ENCODE peak calls at places on chromosomes 7 and 10, in seven cellular contexts. D, K, F, V, L, I and A are unnamed samples.

GRCh38 chr7:102913846-102914245 is 1.0 kb downstream of the LRRC17 start:
- DNase-seq in D (no peak), K (no peak), F (peak; percentile 44), V (no peak), L (no peak), I (no peak), A (no peak)

GRCh38 chr10:62817120-62817762 is 1.1 kb upstream of the EGR2 start:
- DNase-seq in D (no peak), K (peak; percentile 37), F (peak; percentile 65), V (peak; percentile 35), L (no peak), I (no peak), A (peak; percentile 17)

GRCh38 chr7:157997080-157997440 is 590.6 kb downstream of the PTPRN2 start:
- DNase-seq in D (no peak), K (no peak), F (no peak), V (no peak), L (no peak), I (no peak), A (no peak)

GRCh38 chr7:31418928-31419327 is 78.4 kb upstream of the NEUROD6 start:
- DNase-seq in D (no peak), K (no peak), F (no peak), V (no peak), L (no peak), I (no peak), A (no peak)

GRCh38 chr10:44974628-44975431 is 3.8 kb downstream of the DEPP1 start:
- DNase-seq in D (peak; percentile 41), K (peak; percentile 64), F (peak; percentile 57), V (peak; percentile 75), L (no peak), I (peak; percentile 60), A (no peak)

GRCh38 chr7:32588657-32589056 is 93.4 kb downstream of the AVL9 start:
- DNase-seq in D (no peak), K (no peak), F (peak; percentile 90), V (no peak), L (no peak), I (peak; percentile 67), A (no peak)

GRCh38 chr7:98236366-98237185 is 15.5 kb downstream of the TECPR1 start:
- DNase-seq in D (no peak), K (no peak), F (no peak), V (no peak), L (no peak), I (no peak), A (no peak)

GRCh38 chr10:70337201-70337651 is 45.2 kb downstream of the LRRC20 start:
- DNase-seq in D (no peak), K (no peak), F (peak; percentile 14), V (peak; percentile 16), L (no peak), I (no peak), A (no peak)

GRCh38 chr7:151483700-151483960 is 36.1 kb downstream of the RHEB start:
- DNase-seq in D (no peak), K (no peak), F (no peak), V (no peak), L (no peak), I (no peak), A (no peak)

GRCh38 chr7:117612637-117613036 is 132.8 kb downstream of the CFTR start:
- DNase-seq in D (no peak), K (no peak), F (no peak), V (peak; percentile 8), L (no peak), I (no peak), A (no peak)

GRCh38 chr7:140013676-140014075 is 49.1 kb downstream of the PARP12 start:
- DNase-seq in D (no peak), K (no peak), F (no peak), V (no peak), L (no peak), I (no peak), A (no peak)

GRCh38 chr10:127880557-127880956 is 12.2 kb downstream of the CLRN3 start:
- DNase-seq in D (no peak), K (no peak), F (no peak), V (no peak), L (no peak), I (no peak), A (no peak)